ENCODE peak calls at places on chromosomes 13 and 19, in six cellular contexts. G is hippocampal formation, Q is right lobe of liver, K is hypothalamus, I is AG09309, D is ureter. L is an unnamed sample.
A peak's percentile ranks its signal among the peaks of the same experiment; 100 is the strongest.

GRCh38 chr19:47679251-47679900 is 33.8 kb upstream of the EHD2 start:
- DNase-seq in G (no peak), D (no peak), Q (no peak), K (no peak), I (no peak), L (no peak)

GRCh38 chr13:101521371-101521770 is 68.9 kb downstream of the ITGBL1 start:
- DNase-seq in G (no peak), I (no peak), K (no peak), Q (no peak), D (no peak), L (no peak)

GRCh38 chr19:18415177-18415867 is 3.9 kb upstream of the SSBP4 start:
- DNase-seq in G (no peak), Q (peak; percentile 75), K (peak; percentile 29), I (no peak), D (peak; percentile 78), L (no peak)

GRCh38 chr13:82833928-82834327 is 1048.3 kb downstream of the SLITRK1 start:
- DNase-seq in K (no peak), I (no peak), Q (no peak), D (no peak), G (no peak), L (no peak)

GRCh38 chr13:26449063-26449848 is 108.2 kb upstream of the WASF3 start:
- DNase-seq in Q (no peak), I (no peak), G (no peak), D (no peak), K (no peak), L (no peak)

GRCh38 chr13:29977721-29978120 is 127.3 kb upstream of the UBL3 start:
- DNase-seq in K (no peak), Q (no peak), D (no peak), G (no peak), I (no peak), L (no peak)

GRCh38 chr13:106362637-106363036 is 172.8 kb downstream of the EFNB2 start:
- DNase-seq in G (no peak), I (no peak), Q (no peak), D (no peak), K (no peak), L (no peak)

GRCh38 chr13:64723735-64724134 is 2506.4 kb downstream of the PCDH9 start:
- DNase-seq in I (peak; percentile 63), D (no peak), Q (no peak), G (no peak), K (no peak), L (no peak)

GRCh38 chr13:113816248-113816924 is 47.5 kb downstream of the GAS6 start:
- DNase-seq in Q (no peak), K (no peak), D (no peak), G (no peak), I (no peak), L (no peak)

GRCh38 chr19:13843104-13843921 is 33.6 kb upstream of the NANOS3 start:
- DNase-seq in Q (no peak), K (no peak), D (no peak), G (no peak), I (no peak), L (no peak)

GRCh38 chr19:48477696-48478338 is 8.6 kb downstream of the CYTH2 start:
- DNase-seq in D (no peak), I (no peak), K (no peak), Q (no peak), G (no peak), L (no peak)

GRCh38 chr13:52847682-52848432 is 583 bp downstream of the PCDH8 start:
- DNase-seq in Q (no peak), K (no peak), I (no peak), G (no peak), D (no peak), L (no peak)

GRCh38 chr13:59472134-59472533 is 691.6 kb downstream of the DIAPH3 start:
- DNase-seq in I (no peak), D (no peak), K (no peak), G (no peak), Q (no peak), L (no peak)

GRCh38 chr19:44602071-44602470 is 11.3 kb upstream of the IGSF23 start:
- DNase-seq in K (no peak), Q (no peak), I (no peak), D (no peak), G (no peak), L (no peak)

GRCh38 chr13:77114271-77114670 is 87.3 kb upstream of the FBXL3 start:
- DNase-seq in I (no peak), G (no peak), D (no peak), K (no peak), Q (no peak), L (no peak)

GRCh38 chr19:14769201-14769600 is 9.2 kb downstream of the ADGRE2 start:
- DNase-seq in Q (peak; percentile 18), K (no peak), I (no peak), D (no peak), G (no peak), L (no peak)

GRCh38 chr19:33524024-33524664 is 2.6 kb upstream of the PEPD start:
- DNase-seq in Q (peak; percentile 81), I (no peak), G (no peak), D (no peak), K (no peak), L (no peak)

GRCh38 chr13:66895780-66896179 is 334.4 kb downstream of the PCDH9 start:
- DNase-seq in D (no peak), G (no peak), I (no peak), Q (no peak), K (no peak), L (no peak)

GRCh38 chr13:31199849-31200635 is at the start of gene B3GLCT:
- DNase-seq in D (peak; percentile 78), Q (peak; percentile 86), K (peak; percentile 54), G (peak; percentile 71), I (no peak), L (no peak)

GRCh38 chr13:109767023-109767422 is 19.4 kb downstream of the IRS2 start:
- DNase-seq in I (no peak), D (no peak), K (no peak), Q (peak; percentile 77), G (no peak), L (no peak)

GRCh38 chr13:111939285-111940278 is 127.4 kb upstream of the SOX1 start:
- DNase-seq in D (no peak), Q (no peak), G (no peak), K (no peak), I (no peak), L (no peak)

GRCh38 chr13:114025432-114026127 is 51.7 kb upstream of the C13orf46 start:
- DNase-seq in D (no peak), G (no peak), K (peak; percentile 35), I (no peak), Q (peak; percentile 41), L (no peak)

L was measured in NCI-H446.